ENCODE peak calls at places on chromosomes 1 and 21, in nine cellular contexts. M is NCI-H1417, W is foreskin fibroblast, E is progenitor cell of endocrine pancreas, T is head of caudate nucleus, A is cardiac septum, K is occipital lobe, D is A549, F is ovary. Q is an unnamed sample.

GRCh38 chr1:183932412-183932811 is 105.1 kb downstream of the COLGALT2 start:
- DNase-seq in F (peak; percentile 85), D (no peak), A (peak; percentile 89), K (peak; percentile 80), E (no peak), T (peak; percentile 78), M (no peak), W (peak; percentile 75), Q (peak; percentile 83)

GRCh38 chr1:94527447-94528031 is 14.0 kb downstream of the F3 start:
- DNase-seq in K (no peak), W (no peak), D (no peak), A (no peak), E (no peak), M (peak; percentile 85), T (no peak), F (no peak), Q (no peak)

GRCh38 chr1:90721210-90722194 is 4.4 kb upstream of the BARHL2 start:
- DNase-seq in D (peak; percentile 61), A (no peak), K (no peak), F (no peak), T (peak; percentile 54), M (peak; percentile 83), E (no peak), W (peak; percentile 28), Q (peak; percentile 57)

GRCh38 chr21:32888971-32889370 is 117.4 kb upstream of the PAXBP1 start:
- DNase-seq in M (no peak), E (no peak), T (no peak), F (no peak), A (no peak), D (no peak), W (no peak), K (no peak), Q (no peak)

GRCh38 chr1:9084883-9085282 is 15.4 kb upstream of the SLC2A5 start:
- DNase-seq in M (no peak), F (peak; percentile 24), T (no peak), W (no peak), A (no peak), D (no peak), E (no peak), K (no peak), Q (peak; percentile 48)

GRCh38 chr1:13730751-13731482 is 30.9 kb downstream of the PRDM2 start:
- DNase-seq in E (no peak), K (no peak), A (no peak), W (no peak), M (peak; percentile 53), T (no peak), F (no peak), D (no peak), Q (peak; percentile 50)

GRCh38 chr1:36207339-36207738 is 16.9 kb upstream of the THRAP3 start:
- DNase-seq in A (no peak), E (no peak), D (peak; percentile 57), T (no peak), K (no peak), M (no peak), F (no peak), W (peak; percentile 23), Q (peak; percentile 21)

GRCh38 chr1:225762002-225762441 is 15.6 kb upstream of the SRP9 start:
- DNase-seq in E (no peak), K (no peak), A (no peak), T (no peak), F (peak; percentile 17), W (no peak), M (peak; percentile 66), D (peak; percentile 59), Q (no peak)

GRCh38 chr1:240732390-240732789 is 120.4 kb upstream of the GREM2 start:
- DNase-seq in K (no peak), W (peak; percentile 28), M (peak; percentile 78), A (no peak), F (no peak), E (no peak), T (no peak), D (peak; percentile 73), Q (no peak)

GRCh38 chr1:205038132-205038786 is 4.8 kb upstream of the CNTN2 start:
- DNase-seq in K (no peak), F (no peak), A (no peak), E (no peak), W (no peak), M (no peak), D (no peak), T (no peak), Q (no peak)

GRCh38 chr1:224722838-224723237 is 106.7 kb downstream of the CNIH3 start:
- DNase-seq in E (no peak), T (no peak), W (no peak), A (no peak), K (no peak), M (no peak), F (no peak), D (no peak), Q (no peak)

GRCh38 chr1:42456754-42457089 is 379 bp downstream of the PPCS start:
- DNase-seq in A (peak; percentile 86), E (no peak), D (peak; percentile 57), W (peak; percentile 35), K (peak; percentile 41), M (peak; percentile 87), T (no peak), F (no peak), Q (peak; percentile 65)

GRCh38 chr1:58814251-58815068 is 30.6 kb upstream of the JUN start:
- DNase-seq in E (peak; percentile 18), A (peak; percentile 84), D (no peak), T (no peak), K (no peak), F (peak; percentile 60), W (no peak), M (no peak), Q (peak; percentile 27)

GRCh38 chr1:213887842-213888241 is 99.9 kb upstream of the PROX1 start:
- DNase-seq in T (no peak), D (no peak), W (no peak), F (no peak), K (no peak), M (no peak), E (no peak), A (no peak), Q (no peak)

GRCh38 chr1:60753508-60753907 is 328.9 kb upstream of the NFIA start:
- DNase-seq in A (no peak), T (no peak), W (no peak), M (peak; percentile 78), K (no peak), D (no peak), F (no peak), E (no peak), Q (no peak)

GRCh38 chr1:67695963-67696362 is 11.0 kb downstream of the GADD45A start:
- DNase-seq in K (no peak), M (no peak), D (no peak), A (no peak), F (no peak), W (no peak), T (no peak), E (no peak), Q (no peak)